ENCODE peak calls at places on chromosomes 6 and 20, in four cellular contexts. E is endothelial cell, N is cardiac muscle cell, M is fibroblast of mammary gland. Z is an unnamed sample.
A peak's percentile ranks its signal among the peaks of the same experiment; 100 is the strongest.

GRCh38 chr20:23201658-23202057 is 115.5 kb upstream of the CD93 start:
- DNase-seq in N (no peak), M (no peak), E (no peak), Z (no peak)

GRCh38 chr6:57324538-57324937 is 7.1 kb downstream of the PRIM2 start:
- DNase-seq in M (peak; percentile 31), N (no peak), E (no peak), Z (no peak)

GRCh38 chr20:63295422-63295821 is 2.4 kb downstream of the COL20A1 start:
- DNase-seq in N (no peak), E (no peak), M (no peak), Z (no peak)

GRCh38 chr20:61252601-61253263 is 671 bp downstream of the CDH4 start:
- DNase-seq in M (no peak), E (peak; percentile 25), N (peak; percentile 35), Z (peak; percentile 14)

GRCh38 chr6:111614833-111615582 is 9.3 kb upstream of the TRAF3IP2 start:
- DNase-seq in E (no peak), N (no peak), M (no peak), Z (no peak)

GRCh38 chr6:13923527-13924145 is 1.1 kb upstream of the RNF182 start:
- DNase-seq in N (peak; percentile 27), M (peak; percentile 72), E (no peak), Z (peak; percentile 25)

GRCh38 chr6:126550323-126550722 is 210.4 kb downstream of the CENPW start:
- DNase-seq in M (no peak), E (no peak), N (no peak), Z (no peak)

GRCh38 chr20:54134445-54135220 is 39.2 kb downstream of the CYP24A1 start:
- DNase-seq in M (peak; percentile 68), E (no peak), N (peak; percentile 18), Z (peak; percentile 53)

GRCh38 chr6:73811706-73812105 is 115.7 kb downstream of the CD109 start:
- DNase-seq in E (no peak), N (no peak), M (no peak), Z (no peak)

GRCh38 chr6:170057034-170057734 is 233.7 kb downstream of the DLL1 start:
- DNase-seq in N (no peak), M (no peak), E (no peak), Z (no peak)

GRCh38 chr6:12339022-12339421 is 48.9 kb downstream of the EDN1 start:
- DNase-seq in M (no peak), E (no peak), N (no peak), Z (no peak)

GRCh38 chr6:169345198-169345597 is 91.6 kb upstream of the THBS2 start:
- DNase-seq in M (peak; percentile 34), N (peak; percentile 46), E (no peak), Z (peak; percentile 62)

GRCh38 chr6:109336221-109336955 is 45.9 kb downstream of the CD164 start:
- DNase-seq in N (peak; percentile 66), E (no peak), M (peak; percentile 78), Z (peak; percentile 89)

GRCh38 chr6:32692019-32692418 is 25.6 kb upstream of the HLA-DQB1 start:
- DNase-seq in E (peak; percentile 16), N (peak; percentile 3), M (no peak), Z (peak; percentile 42)

GRCh38 chr20:20743511-20744169 is 31.2 kb upstream of the RALGAPA2 start:
- DNase-seq in E (peak; percentile 60), N (peak; percentile 84), M (peak; percentile 23), Z (no peak)

GRCh38 chr6:31057426-31058003 is 47.2 kb downstream of the MUC22 start:
- DNase-seq in E (no peak), M (peak; percentile 47), N (peak; percentile 20), Z (peak; percentile 79)

GRCh38 chr6:14612016-14612415 is 494.4 kb downstream of the CD83 start:
- DNase-seq in E (no peak), N (peak; percentile 14), M (peak; percentile 76), Z (no peak)

GRCh38 chr6:154932562-154933027 is 62.5 kb upstream of the TIAM2 start:
- DNase-seq in M (peak; percentile 95), E (no peak), N (peak; percentile 58), Z (peak; percentile 74)

GRCh38 chr6:3911614-3912336 is 62.6 kb downstream of the FAM50B start:
- DNase-seq in M (peak; percentile 89), N (peak; percentile 88), E (no peak), Z (peak; percentile 89)

GRCh38 chr20:16922834-16923233 is 174.7 kb downstream of the OTOR start:
- DNase-seq in E (no peak), N (peak; percentile 56), M (peak; percentile 85), Z (peak; percentile 80)

GRCh38 chr6:14254505-14254904 is 136.9 kb downstream of the CD83 start:
- DNase-seq in E (no peak), N (no peak), M (no peak), Z (no peak)

GRCh38 chr6:4242593-4242992 is 107.2 kb upstream of the ECI2 start:
- DNase-seq in M (no peak), N (no peak), E (no peak), Z (no peak)

GRCh38 chr20:24672886-24673677 is 203.7 kb downstream of the SYNDIG1 start:
- DNase-seq in N (peak; percentile 96), E (no peak), M (peak; percentile 96), Z (peak; percentile 72)

GRCh38 chr6:6724319-6725119 is 136.0 kb downstream of the LY86 start:
- DNase-seq in E (peak; percentile 80), N (peak; percentile 90), M (peak; percentile 80), Z (peak; percentile 77)

GRCh38 chr20:22106308-22106938 is 401.0 kb downstream of the PAX1 start:
- DNase-seq in M (peak; percentile 63), N (no peak), E (peak; percentile 18), Z (peak; percentile 3)

GRCh38 chr6:45626087-45626891 is 248.6 kb upstream of the SUPT3H start:
- DNase-seq in M (peak; percentile 99), E (no peak), N (peak; percentile 85), Z (peak; percentile 97)

GRCh38 chr6:121247386-121247785 is 86.9 kb downstream of the TBC1D32 start:
- DNase-seq in E (no peak), N (peak; percentile 40), M (peak; percentile 45), Z (no peak)

GRCh38 chr6:53771780-53772624 is 22.8 kb upstream of the LRRC1 start:
- DNase-seq in N (no peak), M (peak; percentile 50), E (no peak), Z (no peak)

GRCh38 chr20:12414446-12415274 is 497.0 kb downstream of the BTBD3 start:
- DNase-seq in M (no peak), N (peak; percentile 56), E (no peak), Z (peak; percentile 47)

GRCh38 chr6:50091641-50092040 is 41.9 kb upstream of the DEFB112 start:
- DNase-seq in M (peak; percentile 54), E (no peak), N (no peak), Z (peak; percentile 57)

GRCh38 chr20:19426356-19426755 is 213.9 kb downstream of the SLC24A3 start:
- DNase-seq in M (no peak), E (no peak), N (no peak), Z (no peak)

GRCh38 chr20:19427913-19428800 is 215.7 kb downstream of the SLC24A3 start:
- DNase-seq in M (no peak), N (no peak), E (no peak), Z (no peak)

GRCh38 chr20:19430641-19431307 is 218.3 kb downstream of the SLC24A3 start:
- DNase-seq in N (no peak), E (no peak), M (no peak), Z (no peak)

GRCh38 chr20:19423892-19424620 is 211.6 kb downstream of the SLC24A3 start:
- DNase-seq in M (no peak), N (no peak), E (no peak), Z (no peak)

GRCh38 chr20:19427480-19427879 is 215.0 kb downstream of the SLC24A3 start:
- DNase-seq in M (no peak), E (no peak), N (no peak), Z (no peak)
- TF ChIP-seq CTCF in M (no peak), E (no peak), N (no peak), Z (no peak)

GRCh38 chr20:39961667-39962066 is 727.4 kb downstream of the MAFB start:
- DNase-seq in N (no peak), E (no peak), M (no peak), Z (no peak)

DNA sequence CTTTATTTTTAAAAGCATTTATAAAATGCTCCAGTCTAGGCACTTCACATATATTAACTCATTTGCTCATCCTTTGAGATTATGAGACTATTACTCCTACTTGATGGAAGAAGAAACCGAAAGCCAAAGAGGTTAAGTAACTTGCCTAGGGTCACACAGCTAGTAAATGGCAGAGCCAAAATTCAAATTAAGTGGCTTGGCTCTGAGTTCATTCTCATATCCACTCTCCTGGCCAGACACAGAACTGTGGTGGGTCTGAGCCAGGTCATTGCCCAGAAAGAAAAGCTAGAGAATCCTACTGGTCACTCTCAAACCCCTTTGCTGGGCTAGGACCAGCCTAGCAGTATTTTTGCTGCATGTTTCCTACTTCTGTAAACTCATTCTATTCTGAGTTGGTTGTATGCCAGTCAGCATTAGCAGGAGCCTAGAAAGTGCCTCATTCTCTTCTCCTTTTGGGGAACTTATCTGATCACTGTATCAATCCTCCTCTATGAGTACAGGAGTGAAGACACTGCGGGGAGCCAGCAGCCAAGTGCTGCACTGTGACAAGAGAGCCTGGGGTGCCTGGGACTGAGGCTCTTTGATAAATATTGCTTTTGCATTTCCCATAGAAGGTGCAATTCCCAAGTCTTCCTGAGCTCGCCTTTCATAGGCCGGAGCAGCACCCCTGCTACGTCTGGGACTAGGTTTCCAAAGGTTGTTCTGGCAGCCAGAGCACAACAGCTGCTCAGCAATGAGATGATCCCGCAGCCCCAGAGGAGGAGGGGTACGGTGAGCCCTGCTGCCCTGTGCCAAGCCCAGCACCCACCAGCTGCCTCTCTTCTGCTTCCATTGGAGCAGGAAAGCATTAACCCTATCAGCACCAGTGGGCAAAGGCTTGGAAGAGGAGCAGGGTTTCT is 728.3 kb downstream of the MAFB start:
- DNase-seq in N (no peak), M (no peak), E (no peak), Z (no peak)
- TF ChIP-seq CTCF in N (no peak), M (no peak), E (no peak), Z (no peak)

GRCh38 chr6:163400509-163400908 is 14.0 kb upstream of the QKI start:
- DNase-seq in E (no peak), M (no peak), N (no peak), Z (no peak)

GRCh38 chr6:163395122-163395521 is 19.4 kb upstream of the QKI start:
- DNase-seq in E (no peak), M (no peak), N (no peak), Z (no peak)

GRCh38 chr6:163395786-163396185 is 18.7 kb upstream of the QKI start:
- DNase-seq in N (no peak), M (no peak), E (no peak), Z (no peak)

GRCh38 chr6:163398796-163399195 is 15.7 kb upstream of the QKI start:
- DNase-seq in N (no peak), M (peak; percentile 25), E (no peak), Z (no peak)

GRCh38 chr6:163398104-163398503 is 16.4 kb upstream of the QKI start:
- DNase-seq in N (no peak), E (no peak), M (peak; percentile 26), Z (no peak)
- TF ChIP-seq CTCF in N (no peak), E (no peak), M (no peak), Z (no peak)

GRCh38 chr6:44442235-44442634 is 54.7 kb downstream of the CDC5L start:
- DNase-seq in E (no peak), N (no peak), M (no peak), Z (no peak)
- TF ChIP-seq CTCF in E (no peak), N (no peak), M (no peak), Z (no peak)

GRCh38 chr20:44475694-44476560 is at the start of gene TTPAL:
- DNase-seq in M (peak; percentile 84), E (peak; percentile 87), N (peak; percentile 89), Z (peak; percentile 89)
- TF ChIP-seq CTCF in M (peak; percentile 21), E (no peak), N (peak; percentile 36), Z (no peak)

GRCh38 chr6:24492475-24492874 is 2.3 kb upstream of the ALDH5A1 start:
- DNase-seq in N (peak; percentile 29), E (peak; percentile 34), M (no peak), Z (no peak)
- TF ChIP-seq CTCF in N (peak; percentile 52), E (peak; percentile 20), M (peak; percentile 23), Z (no peak)